ENCODE peak calls at places on chromosomes 1 and 21, in five cellular contexts. N, C, J, S and W are unnamed samples.

GRCh38 chr1:29739176-29739575 is 502.9 kb downstream of the PTPRU start:
- DNase-seq in N (no peak), C (no peak), J (no peak), S (no peak), W (no peak)

GRCh38 chr1:184684285-184685077 is 70.2 kb downstream of the EDEM3 start:
- DNase-seq in N (peak; percentile 65), C (no peak), J (no peak), S (no peak), W (no peak)

GRCh38 chr1:33014464-33015170 is 22.1 kb downstream of the AK2 start:
- DNase-seq in N (no peak), C (no peak), J (no peak), S (no peak), W (no peak)

GRCh38 chr1:5142389-5142788 is 488.0 kb downstream of the AJAP1 start:
- DNase-seq in N (no peak), C (no peak), J (no peak), S (no peak), W (no peak)

GRCh38 chr1:61046434-61046833 is 35.9 kb upstream of the NFIA start:
- DNase-seq in N (no peak), C (no peak), J (no peak), S (peak; percentile 24), W (no peak)

GRCh38 chr1:162368451-162368850 is 8.2 kb downstream of the SPATA46 start:
- DNase-seq in N (no peak), C (no peak), J (no peak), S (no peak), W (no peak)

GRCh38 chr1:58896211-58897183 is 112.7 kb upstream of the JUN start:
- DNase-seq in N (peak; percentile 92), C (no peak), J (peak; percentile 64), S (no peak), W (no peak)

GRCh38 chr1:7672864-7673263 is 98.2 kb upstream of the VAMP3 start:
- DNase-seq in N (no peak), C (no peak), J (no peak), S (no peak), W (no peak)

GRCh38 chr21:43981871-43982210 is 30.3 kb upstream of the TRAPPC10 start:
- DNase-seq in N (no peak), C (no peak), J (no peak), S (no peak), W (no peak)

GRCh38 chr1:14404847-14405246 is 193.6 kb upstream of the KAZN start:
- DNase-seq in N (no peak), C (no peak), J (no peak), S (no peak), W (no peak)

GRCh38 chr1:203672354-203672753 is 45.7 kb downstream of the ATP2B4 start:
- DNase-seq in N (peak; percentile 71), C (peak; percentile 64), J (peak; percentile 79), S (no peak), W (no peak)

GRCh38 chr1:31572323-31573104 is 3.8 kb upstream of the TINAGL1 start:
- DNase-seq in N (no peak), C (no peak), J (no peak), S (peak; percentile 84), W (peak; percentile 82)

GRCh38 chr1:10773376-10773775 is 23.1 kb downstream of the CASZ1 start:
- DNase-seq in N (peak; percentile 48), C (no peak), J (no peak), S (no peak), W (no peak)

GRCh38 chr1:219312967-219313366 is 139.3 kb downstream of the LYPLAL1 start:
- DNase-seq in N (no peak), C (no peak), J (peak; percentile 45), S (no peak), W (no peak)

GRCh38 chr21:26877015-26877414 is 31.8 kb upstream of the ADAMTS1 start:
- DNase-seq in N (no peak), C (no peak), J (no peak), S (no peak), W (no peak)

GRCh38 chr1:155117610-155118009 is 10.1 kb upstream of the EFNA1 start:
- DNase-seq in N (no peak), C (no peak), J (no peak), S (no peak), W (no peak)

GRCh38 chr1:81834921-81835698 is 34.4 kb downstream of the ADGRL2 start:
- DNase-seq in N (no peak), C (no peak), J (no peak), S (peak; percentile 46), W (no peak)

GRCh38 chr21:26490771-26491170 is 82.3 kb downstream of the CYYR1 start:
- DNase-seq in N (no peak), C (peak; percentile 21), J (no peak), S (no peak), W (no peak)

GRCh38 chr1:44222397-44223334 is 9.4 kb downstream of the DMAP1 start:
- DNase-seq in N (no peak), C (no peak), J (no peak), S (no peak), W (no peak)

GRCh38 chr21:32392299-32392879 is 423 bp downstream of the URB1 start:
- DNase-seq in N (no peak), C (no peak), J (peak; percentile 19), S (peak; percentile 24), W (no peak)

GRCh38 chr1:97668945-97669344 is 251.9 kb downstream of the DPYD start:
- DNase-seq in N (no peak), C (no peak), J (peak; percentile 5), S (peak; percentile 28), W (peak; percentile 35)

GRCh38 chr1:22117851-22118250 is 25.0 kb downstream of the WNT4 start:
- DNase-seq in N (no peak), C (no peak), J (no peak), S (no peak), W (no peak)

GRCh38 chr1:91735266-91735845 is 150.6 kb downstream of the TGFBR3 start:
- DNase-seq in N (no peak), C (no peak), J (peak; percentile 36), S (no peak), W (no peak)

GRCh38 chr1:23472351-23473036 is 11.5 kb downstream of the ASAP3 start:
- DNase-seq in N (no peak), C (no peak), J (no peak), S (no peak), W (no peak)

GRCh38 chr1:175757381-175758015 is 14.1 kb upstream of the TNR start:
- DNase-seq in N (no peak), C (peak; percentile 65), J (peak; percentile 62), S (peak; percentile 13), W (peak; percentile 14)

GRCh38 chr1:47592296-47592975 is 154.6 kb downstream of the FOXD2 start:
- DNase-seq in N (no peak), C (no peak), J (no peak), S (no peak), W (no peak)

GRCh38 chr1:201565771-201566528 is 27.0 kb downstream of the NAV1 start:
- DNase-seq in N (no peak), C (no peak), J (no peak), S (no peak), W (no peak)

GRCh38 chr1:56125316-56125715 is 454.0 kb downstream of the PLPP3 start:
- DNase-seq in N (no peak), C (no peak), J (no peak), S (peak; percentile 84), W (peak; percentile 61)

GRCh38 chr1:119364640-119365039 is 3.9 kb upstream of the HAO2 start:
- DNase-seq in N (no peak), C (no peak), J (no peak), S (peak; percentile 64), W (no peak)

DNA sequence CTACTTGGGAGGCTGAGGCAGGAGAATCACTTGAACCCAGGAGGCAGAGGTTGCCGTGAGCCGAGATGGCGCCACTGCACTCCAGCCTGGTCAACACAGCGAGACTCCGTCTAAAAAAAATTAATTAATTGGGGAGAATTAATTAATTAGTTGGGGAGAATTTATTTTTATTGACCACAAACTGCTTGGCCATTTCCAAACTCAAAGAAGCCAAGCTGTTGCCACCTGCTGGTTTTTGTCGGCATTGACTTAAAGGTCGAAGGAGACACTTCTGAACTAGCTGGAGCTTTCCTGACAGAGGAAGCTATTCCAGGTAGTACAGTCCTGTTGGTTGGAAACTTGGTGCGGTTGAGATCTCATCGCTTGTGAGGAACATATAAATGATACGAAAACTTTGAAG is 13.1 kb downstream of the MAP1LC3C start:
- DNase-seq in N (no peak), C (peak; percentile 61), J (peak; percentile 58), S (peak; percentile 40), W (peak; percentile 42)
- H3K4me1 ChIP-seq in N (no peaks in the 10 kb centered on the region), C (no peaks in the 10 kb centered on the region), J (no peaks in the 10 kb centered on the region), S (no peaks in the 10 kb centered on the region), W (no peaks in the 10 kb centered on the region)

GRCh38 chr1:9400425-9401079 is 107.9 kb downstream of the SPSB1 start:
- DNase-seq in N (no peak), C (no peak), J (no peak), S (peak; percentile 27), W (no peak)
- H3K4me1 ChIP-seq in N (peaks cover 19% of the 10 kb centered on the region), C (peaks cover 6% of the 10 kb centered on the region), J (peaks cover 35% of the 10 kb centered on the region), S (peaks cover 7% of the 10 kb centered on the region), W (no peaks in the 10 kb centered on the region)

GRCh38 chr1:246617768-246618167 is 51.5 kb downstream of the CNST start:
- DNase-seq in N (no peak), C (no peak), J (no peak), S (no peak), W (no peak)
- H3K4me1 ChIP-seq in N (peaks cover 28% of the 10 kb centered on the region), C (no peaks in the 10 kb centered on the region), J (peaks cover 8% of the 10 kb centered on the region), S (peaks cover 6% of the 10 kb centered on the region), W (no peaks in the 10 kb centered on the region)

DNA sequence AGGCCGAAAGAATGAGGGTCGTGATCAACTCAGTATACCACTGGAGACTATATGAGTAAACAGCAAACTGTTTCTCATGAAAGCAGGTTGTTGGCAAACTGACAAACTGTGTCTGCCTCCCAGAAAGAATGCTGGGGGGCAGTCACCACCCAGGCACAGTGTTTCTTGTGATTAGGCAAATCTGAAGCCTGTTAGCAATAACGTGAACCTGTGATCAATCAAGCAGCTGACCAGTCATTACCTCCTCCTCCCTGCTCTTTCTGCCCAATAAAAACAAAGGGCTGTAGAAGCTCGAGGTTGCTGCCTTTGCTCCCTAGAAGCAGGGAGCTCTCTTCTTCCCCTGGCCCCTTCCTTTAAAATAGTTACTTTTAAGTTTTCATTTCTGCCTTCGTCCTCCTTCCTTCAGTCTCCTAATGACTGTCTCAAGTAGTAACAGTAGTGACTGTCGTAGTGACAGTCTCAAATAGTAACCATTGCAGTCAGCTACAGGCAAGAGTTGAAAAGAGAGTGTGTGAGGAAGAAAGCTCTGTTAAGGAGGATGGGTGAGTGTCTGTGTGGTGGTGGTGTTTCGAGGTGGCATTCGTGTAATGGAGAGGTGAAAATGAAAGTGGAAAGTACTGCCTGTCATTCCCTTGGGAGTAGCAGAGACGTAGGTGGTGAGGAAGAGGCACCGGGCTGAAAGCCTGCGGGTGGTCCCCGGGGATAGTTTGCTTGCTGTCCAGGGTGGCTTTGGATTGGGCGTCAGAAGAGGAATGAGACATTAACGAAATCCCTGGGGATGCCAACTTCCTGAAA is 14.5 kb downstream of the HHAT start:
- DNase-seq in N (no peak), C (no peak), J (no peak), S (no peak), W (no peak)
- H3K4me1 ChIP-seq in N (no peaks in the 10 kb centered on the region), C (no peaks in the 10 kb centered on the region), J (peaks cover 3% of the 10 kb centered on the region), S (peaks cover 15% of the 10 kb centered on the region), W (no peaks in the 10 kb centered on the region)